ENCODE peak calls at places on chromosomes 2 and 18, in eight cellular contexts. T is activated T-cell treated with anti-CD3 and anti-CD28 coated beads for 1 hour, O is NB4, X is Calu3, J is Kasumi-1, B is sciatic nerve, Z is psoas muscle, L is RWPE1. Y is an unnamed sample.

GRCh38 chr18:34322365-34323289 is 97.9 kb upstream of the NOL4 start:
- DNase-seq in J (peak), T (no peak), B (peak), L (no peak), Z (peak), X (peak), O (peak), Y (peak)

GRCh38 chr2:230323385-230324106 is 3.4 kb upstream of the SP140L start:
- DNase-seq in X (no peak), Z (no peak), L (no peak), O (peak), B (no peak), T (no peak), J (no peak), Y (no peak)

GRCh38 chr18:49845629-49846252 is 32.4 kb upstream of the ACAA2 start:
- DNase-seq in L (no peak), T (no peak), J (no peak), Z (no peak), X (no peak), B (no peak), O (no peak), Y (no peak)

GRCh38 chr2:53911434-53912189 is 51.8 kb upstream of the GPR75 start:
- DNase-seq in L (no peak), J (no peak), B (no peak), T (no peak), O (peak), Z (no peak), X (no peak), Y (no peak)

GRCh38 chr18:8142131-8142711 is 467.0 kb upstream of the RAB12 start:
- DNase-seq in B (no peak), X (no peak), O (no peak), Z (no peak), J (no peak), L (no peak), T (no peak), Y (no peak)

GRCh38 chr2:73999881-74000597 is 15.3 kb downstream of the TET3 start:
- DNase-seq in B (peak), J (no peak), Z (no peak), X (no peak), T (no peak), L (no peak), O (no peak), Y (no peak)

GRCh38 chr18:48672671-48673340 is 134.0 kb downstream of the CTIF start:
- DNase-seq in T (no peak), X (no peak), J (no peak), O (no peak), B (no peak), L (no peak), Z (no peak), Y (no peak)

GRCh38 chr2:55231546-55232083 is 478 bp downstream of the CLHC1 start:
- DNase-seq in Z (no peak), B (no peak), O (peak), X (no peak), T (no peak), J (peak), L (no peak), Y (peak)

GRCh38 chr2:70073493-70073892 is 13.8 kb upstream of the PCBP1 start:
- DNase-seq in T (no peak), X (no peak), B (no peak), O (no peak), J (no peak), L (no peak), Z (no peak), Y (no peak)

GRCh38 chr2:175008009-175008408 is 2.8 kb upstream of the CHN1 start:
- DNase-seq in J (no peak), L (no peak), T (no peak), Z (no peak), B (no peak), O (no peak), X (no peak), Y (no peak)

GRCh38 chr2:28949617-28950305 is 31.3 kb upstream of the TOGARAM2 start:
- DNase-seq in T (no peak), Z (no peak), B (no peak), X (no peak), O (peak), L (peak), J (no peak), Y (no peak)

GRCh38 chr18:51655327-51655698 is 457.8 kb upstream of the MEX3C start:
- DNase-seq in L (peak), T (no peak), B (no peak), Z (no peak), X (no peak), J (no peak), O (no peak), Y (no peak)

GRCh38 chr2:85673736-85674375 is 5.9 kb upstream of the SFTPB start:
- DNase-seq in Z (no peak), B (no peak), L (no peak), J (no peak), O (no peak), X (no peak), T (no peak), Y (no peak)

GRCh38 chr18:4157339-4157738 is 297.8 kb downstream of the DLGAP1 start:
- DNase-seq in X (no peak), O (peak), T (no peak), Z (no peak), L (no peak), B (no peak), J (no peak), Y (no peak)

GRCh38 chr2:212451786-212452200 is 86.8 kb downstream of the ERBB4 start:
- DNase-seq in J (no peak), L (peak), Z (no peak), T (no peak), X (peak), B (no peak), O (no peak), Y (no peak)

GRCh38 chr2:218317232-218317630 is 24.9 kb upstream of the TMBIM1 start:
- DNase-seq in T (no peak), Z (no peak), O (no peak), J (no peak), B (no peak), L (no peak), X (no peak), Y (no peak)

GRCh38 chr2:60469918-60470317 is 83.5 kb downstream of the BCL11A start:
- DNase-seq in B (no peak), X (no peak), L (no peak), Z (no peak), J (no peak), T (no peak), O (no peak), Y (peak)

GRCh38 chr2:178404380-178404767 is 46.6 kb downstream of the PRKRA start:
- DNase-seq in T (no peak), Z (peak), L (no peak), J (no peak), X (no peak), B (no peak), O (peak), Y (peak)

Y was measured in MV-4-11.